ENCODE peak calls at places on chromosome 10, in ten cellular contexts. One of them, this sample, is unnamed.

GRCh38 chr10:100122780-100123179 is 41.1 kb upstream of the CPN1 start:
- DNase-seq in pons: no peak
- DNase-seq in substantia nigra: no peak
- DNase-seq in stomach: no peak
- DNase-seq in bronchial epithelial cell: no peak
- DNase-seq in T-helper 9 cell: no peak
- DNase-seq in astrocyte of the spinal cord: no peak
- DNase-seq in Peyer's patch: no peak
- DNase-seq in NCI-H1930: no peak
- DNase-seq in hepatocyte: no peak
- DNase-seq in this sample: no peak

GRCh38 chr10:18737236-18737635 is 78.0 kb downstream of the ARL5B start:
- DNase-seq in stomach: no peak
- DNase-seq in hepatocyte: no peak
- DNase-seq in Peyer's patch: no peak
- DNase-seq in substantia nigra: no peak
- DNase-seq in pons: no peak
- DNase-seq in NCI-H1930: no peak
- DNase-seq in astrocyte of the spinal cord: peak; percentile 31
- DNase-seq in T-helper 9 cell: no peak
- DNase-seq in bronchial epithelial cell: no peak
- DNase-seq in this sample: peak; percentile 39

GRCh38 chr10:76329891-76330575 is 898.6 kb downstream of the LRMDA start:
- DNase-seq in NCI-H1930: no peak
- DNase-seq in substantia nigra: no peak
- DNase-seq in stomach: no peak
- DNase-seq in astrocyte of the spinal cord: peak; percentile 54
- DNase-seq in pons: no peak
- DNase-seq in T-helper 9 cell: no peak
- DNase-seq in hepatocyte: no peak
- DNase-seq in Peyer's patch: no peak
- DNase-seq in bronchial epithelial cell: peak; percentile 89
- DNase-seq in this sample: peak; percentile 82

GRCh38 chr10:10596256-10596655 is 421.4 kb upstream of the CELF2 start:
- DNase-seq in bronchial epithelial cell: no peak
- DNase-seq in pons: no peak
- DNase-seq in NCI-H1930: no peak
- DNase-seq in Peyer's patch: no peak
- DNase-seq in astrocyte of the spinal cord: no peak
- DNase-seq in hepatocyte: no peak
- DNase-seq in substantia nigra: no peak
- DNase-seq in T-helper 9 cell: no peak
- DNase-seq in stomach: no peak
- DNase-seq in this sample: no peak

GRCh38 chr10:11918384-11918783 is 95.2 kb downstream of the PROSER2 start:
- DNase-seq in NCI-H1930: no peak
- DNase-seq in hepatocyte: no peak
- DNase-seq in astrocyte of the spinal cord: no peak
- DNase-seq in Peyer's patch: no peak
- DNase-seq in stomach: no peak
- DNase-seq in substantia nigra: no peak
- DNase-seq in T-helper 9 cell: no peak
- DNase-seq in bronchial epithelial cell: no peak
- DNase-seq in pons: no peak
- DNase-seq in this sample: no peak

GRCh38 chr10:15367296-15367830 is 3.7 kb downstream of the FAM171A1 start:
- DNase-seq in pons: peak; percentile 77
- DNase-seq in stomach: no peak
- DNase-seq in bronchial epithelial cell: no peak
- DNase-seq in Peyer's patch: no peak
- DNase-seq in hepatocyte: no peak
- DNase-seq in NCI-H1930: no peak
- DNase-seq in astrocyte of the spinal cord: no peak
- DNase-seq in substantia nigra: no peak
- DNase-seq in T-helper 9 cell: no peak
- DNase-seq in this sample: no peak

GRCh38 chr10:116269612-116270011 is 3.4 kb downstream of the GFRA1 start:
- DNase-seq in NCI-H1930: no peak
- DNase-seq in substantia nigra: no peak
- DNase-seq in stomach: no peak
- DNase-seq in bronchial epithelial cell: no peak
- DNase-seq in pons: no peak
- DNase-seq in Peyer's patch: no peak
- DNase-seq in T-helper 9 cell: no peak
- DNase-seq in hepatocyte: no peak
- DNase-seq in astrocyte of the spinal cord: no peak
- DNase-seq in this sample: no peak

GRCh38 chr10:88707429-88708110 is 1.5 kb downstream of the LIPK start:
- DNase-seq in hepatocyte: no peak
- DNase-seq in pons: no peak
- DNase-seq in bronchial epithelial cell: peak; percentile 97
- DNase-seq in stomach: no peak
- DNase-seq in astrocyte of the spinal cord: peak; percentile 84
- DNase-seq in Peyer's patch: no peak
- DNase-seq in NCI-H1930: no peak
- DNase-seq in substantia nigra: no peak
- DNase-seq in T-helper 9 cell: no peak
- DNase-seq in this sample: peak; percentile 87

GRCh38 chr10:93600861-93601773 is at the start of gene RBP4:
- DNase-seq in Peyer's patch: no peak
- DNase-seq in substantia nigra: no peak
- DNase-seq in NCI-H1930: no peak
- DNase-seq in astrocyte of the spinal cord: peak; percentile 28
- DNase-seq in bronchial epithelial cell: peak; percentile 17
- DNase-seq in T-helper 9 cell: no peak
- DNase-seq in stomach: no peak
- DNase-seq in hepatocyte: peak; percentile 83
- DNase-seq in pons: no peak
- DNase-seq in this sample: no peak

GRCh38 chr10:128887856-128888255 is 579.2 kb upstream of the MGMT start:
- DNase-seq in NCI-H1930: no peak
- DNase-seq in pons: no peak
- DNase-seq in T-helper 9 cell: no peak
- DNase-seq in Peyer's patch: no peak
- DNase-seq in substantia nigra: no peak
- DNase-seq in astrocyte of the spinal cord: no peak
- DNase-seq in bronchial epithelial cell: no peak
- DNase-seq in stomach: no peak
- DNase-seq in hepatocyte: no peak
- DNase-seq in this sample: no peak

GRCh38 chr10:32981760-32982159 is 23.7 kb upstream of the ITGB1 start:
- DNase-seq in NCI-H1930: no peak
- DNase-seq in stomach: peak; percentile 50
- DNase-seq in T-helper 9 cell: no peak
- DNase-seq in pons: no peak
- DNase-seq in bronchial epithelial cell: peak; percentile 48
- DNase-seq in substantia nigra: no peak
- DNase-seq in hepatocyte: peak; percentile 62
- DNase-seq in Peyer's patch: peak; percentile 69
- DNase-seq in astrocyte of the spinal cord: peak; percentile 58
- DNase-seq in this sample: peak; percentile 63

GRCh38 chr10:62738916-62739315 is 65.6 kb upstream of the ADO start:
- DNase-seq in stomach: no peak
- DNase-seq in pons: no peak
- DNase-seq in Peyer's patch: no peak
- DNase-seq in NCI-H1930: no peak
- DNase-seq in bronchial epithelial cell: peak; percentile 86
- DNase-seq in substantia nigra: no peak
- DNase-seq in hepatocyte: no peak
- DNase-seq in T-helper 9 cell: no peak
- DNase-seq in astrocyte of the spinal cord: no peak
- DNase-seq in this sample: peak; percentile 72

GRCh38 chr10:93090619-93091018 is 16.9 kb downstream of the CYP26A1 start:
- DNase-seq in hepatocyte: no peak
- DNase-seq in bronchial epithelial cell: no peak
- DNase-seq in Peyer's patch: no peak
- DNase-seq in T-helper 9 cell: no peak
- DNase-seq in pons: no peak
- DNase-seq in stomach: no peak
- DNase-seq in NCI-H1930: no peak
- DNase-seq in substantia nigra: no peak
- DNase-seq in astrocyte of the spinal cord: no peak
- DNase-seq in this sample: no peak

GRCh38 chr10:70970830-70971229 is 82.5 kb upstream of the PCBD1 start:
- DNase-seq in T-helper 9 cell: no peak
- DNase-seq in pons: no peak
- DNase-seq in substantia nigra: no peak
- DNase-seq in stomach: no peak
- DNase-seq in Peyer's patch: no peak
- DNase-seq in astrocyte of the spinal cord: no peak
- DNase-seq in bronchial epithelial cell: peak; percentile 59
- DNase-seq in NCI-H1930: no peak
- DNase-seq in hepatocyte: no peak
- DNase-seq in this sample: no peak

GRCh38 chr10:31148955-31149354 is 117.3 kb upstream of the ZNF438 start:
- DNase-seq in substantia nigra: no peak
- DNase-seq in bronchial epithelial cell: no peak
- DNase-seq in astrocyte of the spinal cord: peak; percentile 25
- DNase-seq in stomach: no peak
- DNase-seq in T-helper 9 cell: no peak
- DNase-seq in pons: no peak
- DNase-seq in NCI-H1930: no peak
- DNase-seq in hepatocyte: no peak
- DNase-seq in Peyer's patch: no peak
- DNase-seq in this sample: no peak

GRCh38 chr10:45001382-45002148 is 842 bp downstream of the ZNF22 start:
- DNase-seq in T-helper 9 cell: peak; percentile 29
- DNase-seq in Peyer's patch: peak; percentile 70
- DNase-seq in astrocyte of the spinal cord: peak; percentile 73
- DNase-seq in pons: peak; percentile 59
- DNase-seq in NCI-H1930: no peak
- DNase-seq in stomach: peak; percentile 86
- DNase-seq in bronchial epithelial cell: peak; percentile 85
- DNase-seq in hepatocyte: peak; percentile 68
- DNase-seq in substantia nigra: no peak
- DNase-seq in this sample: peak; percentile 44

GRCh38 chr10:128884061-128884425 is 583.0 kb upstream of the MGMT start:
- DNase-seq in NCI-H1930: no peak
- DNase-seq in T-helper 9 cell: no peak
- DNase-seq in astrocyte of the spinal cord: no peak
- DNase-seq in bronchial epithelial cell: no peak
- DNase-seq in stomach: no peak
- DNase-seq in hepatocyte: no peak
- DNase-seq in pons: no peak
- DNase-seq in substantia nigra: no peak
- DNase-seq in Peyer's patch: no peak
- DNase-seq in this sample: no peak

GRCh38 chr10:22325272-22325947 is 4.5 kb downstream of the BMI1 start:
- DNase-seq in Peyer's patch: peak; percentile 75
- DNase-seq in astrocyte of the spinal cord: peak; percentile 56
- DNase-seq in hepatocyte: peak; percentile 85
- DNase-seq in bronchial epithelial cell: no peak
- DNase-seq in pons: no peak
- DNase-seq in substantia nigra: peak; percentile 36
- DNase-seq in stomach: peak; percentile 76
- DNase-seq in NCI-H1930: no peak
- DNase-seq in T-helper 9 cell: peak; percentile 75
- DNase-seq in this sample: peak; percentile 75

GRCh38 chr10:83983578-83984255 is 155.6 kb upstream of the GHITM start:
- DNase-seq in NCI-H1930: no peak
- DNase-seq in Peyer's patch: no peak
- DNase-seq in T-helper 9 cell: no peak
- DNase-seq in bronchial epithelial cell: peak; percentile 88
- DNase-seq in substantia nigra: no peak
- DNase-seq in astrocyte of the spinal cord: no peak
- DNase-seq in stomach: no peak
- DNase-seq in hepatocyte: no peak
- DNase-seq in pons: no peak
- DNase-seq in this sample: peak; percentile 85

GRCh38 chr10:122333037-122333436 is 41.5 kb upstream of the PLEKHA1 start:
- DNase-seq in astrocyte of the spinal cord: no peak
- DNase-seq in Peyer's patch: no peak
- DNase-seq in hepatocyte: no peak
- DNase-seq in pons: no peak
- DNase-seq in substantia nigra: no peak
- DNase-seq in stomach: no peak
- DNase-seq in bronchial epithelial cell: peak; percentile 51
- DNase-seq in NCI-H1930: no peak
- DNase-seq in T-helper 9 cell: no peak
- DNase-seq in this sample: no peak

GRCh38 chr10:100586959-100587358 is 51.2 kb downstream of the HIF1AN start:
- DNase-seq in substantia nigra: no peak
- DNase-seq in pons: no peak
- DNase-seq in astrocyte of the spinal cord: no peak
- DNase-seq in Peyer's patch: no peak
- DNase-seq in bronchial epithelial cell: no peak
- DNase-seq in hepatocyte: no peak
- DNase-seq in NCI-H1930: no peak
- DNase-seq in T-helper 9 cell: no peak
- DNase-seq in stomach: no peak
- DNase-seq in this sample: no peak

GRCh38 chr10:133142523-133143199 is 17.4 kb upstream of the KNDC1 start:
- DNase-seq in stomach: no peak
- DNase-seq in hepatocyte: no peak
- DNase-seq in astrocyte of the spinal cord: no peak
- DNase-seq in NCI-H1930: no peak
- DNase-seq in bronchial epithelial cell: no peak
- DNase-seq in pons: no peak
- DNase-seq in substantia nigra: no peak
- DNase-seq in T-helper 9 cell: no peak
- DNase-seq in Peyer's patch: peak; percentile 20
- DNase-seq in this sample: no peak

GRCh38 chr10:10418397-10418796 is 599.3 kb upstream of the CELF2 start:
- DNase-seq in pons: peak; percentile 26
- DNase-seq in NCI-H1930: no peak
- DNase-seq in T-helper 9 cell: no peak
- DNase-seq in stomach: no peak
- DNase-seq in Peyer's patch: no peak
- DNase-seq in bronchial epithelial cell: no peak
- DNase-seq in substantia nigra: no peak
- DNase-seq in hepatocyte: no peak
- DNase-seq in astrocyte of the spinal cord: no peak
- DNase-seq in this sample: no peak

GRCh38 chr10:76133597-76134255 is 702.3 kb downstream of the LRMDA start:
- DNase-seq in T-helper 9 cell: no peak
- DNase-seq in bronchial epithelial cell: no peak
- DNase-seq in stomach: no peak
- DNase-seq in Peyer's patch: no peak
- DNase-seq in astrocyte of the spinal cord: no peak
- DNase-seq in substantia nigra: no peak
- DNase-seq in hepatocyte: no peak
- DNase-seq in NCI-H1930: no peak
- DNase-seq in pons: no peak
- DNase-seq in this sample: no peak

GRCh38 chr10:17736223-17736622 is 15.8 kb upstream of the TMEM236 start:
- DNase-seq in pons: no peak
- DNase-seq in bronchial epithelial cell: no peak
- DNase-seq in Peyer's patch: no peak
- DNase-seq in stomach: no peak
- DNase-seq in NCI-H1930: no peak
- DNase-seq in substantia nigra: no peak
- DNase-seq in hepatocyte: no peak
- DNase-seq in T-helper 9 cell: no peak
- DNase-seq in astrocyte of the spinal cord: no peak
- DNase-seq in this sample: no peak

GRCh38 chr10:113028393-113029054 is 78.5 kb downstream of the TCF7L2 start:
- DNase-seq in T-helper 9 cell: no peak
- DNase-seq in Peyer's patch: no peak
- DNase-seq in pons: peak; percentile 44
- DNase-seq in astrocyte of the spinal cord: no peak
- DNase-seq in bronchial epithelial cell: no peak
- DNase-seq in stomach: no peak
- DNase-seq in hepatocyte: no peak
- DNase-seq in substantia nigra: no peak
- DNase-seq in NCI-H1930: no peak
- DNase-seq in this sample: no peak

GRCh38 chr10:120511165-120511564 is 54.1 kb downstream of the PLPP4 start:
- DNase-seq in astrocyte of the spinal cord: peak; percentile 86
- DNase-seq in bronchial epithelial cell: peak; percentile 91
- DNase-seq in NCI-H1930: no peak
- DNase-seq in stomach: no peak
- DNase-seq in hepatocyte: no peak
- DNase-seq in Peyer's patch: no peak
- DNase-seq in substantia nigra: no peak
- DNase-seq in T-helper 9 cell: no peak
- DNase-seq in pons: no peak
- DNase-seq in this sample: peak; percentile 95

GRCh38 chr10:89601728-89602361 is 43.2 kb downstream of the PANK1 start:
- DNase-seq in Peyer's patch: no peak
- DNase-seq in T-helper 9 cell: no peak
- DNase-seq in substantia nigra: no peak
- DNase-seq in pons: no peak
- DNase-seq in astrocyte of the spinal cord: no peak
- DNase-seq in NCI-H1930: no peak
- DNase-seq in stomach: no peak
- DNase-seq in hepatocyte: no peak
- DNase-seq in bronchial epithelial cell: no peak
- DNase-seq in this sample: no peak

This sample was measured in HT1080.